ENCODE peak calls at places on chromosomes 3 and 15, in seven cellular contexts. One of them, this sample, is unnamed.

GRCh38 chr3:47617061-47618010 is 38.7 kb upstream of the CSPG5 start:
- DNase-seq in amygdala: no peak
- DNase-seq in right lobe of liver: no peak
- DNase-seq in Panc1: no peak
- DNase-seq in NAMALWA: no peak
- DNase-seq in ELR: peak; percentile 76
- DNase-seq in NCI-H345: no peak
- DNase-seq in this sample: peak; percentile 46

GRCh38 chr15:66483131-66483566 is 14.4 kb downstream of the SNAPC5 start:
- DNase-seq in right lobe of liver: peak; percentile 86
- DNase-seq in Panc1: no peak
- DNase-seq in ELR: peak; percentile 28
- DNase-seq in NAMALWA: no peak
- DNase-seq in NCI-H345: no peak
- DNase-seq in amygdala: no peak
- DNase-seq in this sample: peak; percentile 65

GRCh38 chr3:15798533-15799245 is 910 bp upstream of the ANKRD28 start:
- DNase-seq in right lobe of liver: no peak
- DNase-seq in NCI-H345: no peak
- DNase-seq in Panc1: no peak
- DNase-seq in amygdala: no peak
- DNase-seq in NAMALWA: no peak
- DNase-seq in ELR: no peak
- DNase-seq in this sample: no peak

GRCh38 chr3:36904641-36905040 is 40.2 kb downstream of the TRANK1 start:
- DNase-seq in NCI-H345: no peak
- DNase-seq in ELR: peak; percentile 33
- DNase-seq in right lobe of liver: no peak
- DNase-seq in amygdala: no peak
- DNase-seq in Panc1: no peak
- DNase-seq in NAMALWA: no peak
- DNase-seq in this sample: peak; percentile 30

GRCh38 chr3:99713440-99713839 is 75.0 kb downstream of the COL8A1 start:
- DNase-seq in right lobe of liver: no peak
- DNase-seq in Panc1: no peak
- DNase-seq in amygdala: no peak
- DNase-seq in NCI-H345: no peak
- DNase-seq in ELR: no peak
- DNase-seq in NAMALWA: no peak
- DNase-seq in this sample: peak; percentile 58

GRCh38 chr3:102112706-102113230 is 263.5 kb downstream of the NFKBIZ start:
- DNase-seq in right lobe of liver: no peak
- DNase-seq in Panc1: no peak
- DNase-seq in ELR: no peak
- DNase-seq in NAMALWA: no peak
- DNase-seq in amygdala: no peak
- DNase-seq in NCI-H345: no peak
- DNase-seq in this sample: no peak

GRCh38 chr3:157104928-157105652 is 54.9 kb downstream of the CCNL1 start:
- DNase-seq in Panc1: no peak
- DNase-seq in amygdala: no peak
- DNase-seq in ELR: no peak
- DNase-seq in NCI-H345: peak; percentile 43
- DNase-seq in right lobe of liver: no peak
- DNase-seq in NAMALWA: peak; percentile 66
- DNase-seq in this sample: no peak

GRCh38 chr3:157226173-157226847 is 66.4 kb upstream of the CCNL1 start:
- DNase-seq in NCI-H345: no peak
- DNase-seq in ELR: peak; percentile 49
- DNase-seq in Panc1: no peak
- DNase-seq in right lobe of liver: no peak
- DNase-seq in amygdala: no peak
- DNase-seq in NAMALWA: no peak
- DNase-seq in this sample: peak; percentile 71

GRCh38 chr3:127228866-127229265 is 35.9 kb downstream of the PRR23E start:
- DNase-seq in amygdala: no peak
- DNase-seq in NAMALWA: no peak
- DNase-seq in NCI-H345: no peak
- DNase-seq in right lobe of liver: no peak
- DNase-seq in Panc1: no peak
- DNase-seq in ELR: no peak
- DNase-seq in this sample: no peak

GRCh38 chr3:114809668-114810413 is 337.2 kb downstream of the ZBTB20 start:
- DNase-seq in NCI-H345: no peak
- DNase-seq in Panc1: no peak
- DNase-seq in NAMALWA: peak; percentile 32
- DNase-seq in amygdala: no peak
- DNase-seq in right lobe of liver: peak; percentile 51
- DNase-seq in ELR: peak; percentile 4
- DNase-seq in this sample: peak; percentile 71

GRCh38 chr15:38471974-38472373 is 18.0 kb downstream of the FAM98B start:
- DNase-seq in ELR: peak; percentile 22
- DNase-seq in amygdala: no peak
- DNase-seq in Panc1: no peak
- DNase-seq in NAMALWA: no peak
- DNase-seq in NCI-H345: no peak
- DNase-seq in right lobe of liver: no peak
- DNase-seq in this sample: peak; percentile 66

GRCh38 chr15:91561371-91562100 is 292.0 kb upstream of the SLCO3A1 start:
- DNase-seq in right lobe of liver: no peak
- DNase-seq in amygdala: no peak
- DNase-seq in ELR: peak; percentile 75
- DNase-seq in NCI-H345: no peak
- DNase-seq in NAMALWA: no peak
- DNase-seq in Panc1: no peak
- DNase-seq in this sample: peak; percentile 90

GRCh38 chr3:138696661-138697370 is 88.2 kb downstream of the FAIM start:
- DNase-seq in ELR: no peak
- DNase-seq in amygdala: no peak
- DNase-seq in right lobe of liver: no peak
- DNase-seq in NCI-H345: no peak
- DNase-seq in Panc1: no peak
- DNase-seq in NAMALWA: no peak
- DNase-seq in this sample: peak; percentile 29

GRCh38 chr3:116877968-116878367 is 168.4 kb downstream of the TUSC7 start:
- DNase-seq in ELR: no peak
- DNase-seq in NCI-H345: no peak
- DNase-seq in amygdala: no peak
- DNase-seq in NAMALWA: no peak
- DNase-seq in right lobe of liver: no peak
- DNase-seq in Panc1: no peak
- DNase-seq in this sample: no peak

GRCh38 chr15:81002254-81003022 is 1.7 kb downstream of the TLNRD1 start:
- DNase-seq in Panc1: no peak
- DNase-seq in amygdala: no peak
- DNase-seq in right lobe of liver: peak; percentile 36
- DNase-seq in NAMALWA: no peak
- DNase-seq in ELR: peak; percentile 45
- DNase-seq in NCI-H345: no peak
- DNase-seq in this sample: peak; percentile 39

GRCh38 chr3:52005571-52005986 is 9.9 kb upstream of the RPL29 start:
- DNase-seq in NCI-H345: peak; percentile 55
- DNase-seq in right lobe of liver: peak; percentile 59
- DNase-seq in ELR: peak; percentile 48
- DNase-seq in NAMALWA: no peak
- DNase-seq in Panc1: no peak
- DNase-seq in amygdala: peak; percentile 47
- DNase-seq in this sample: peak; percentile 41

GRCh38 chr3:165158011-165158410 is 38.2 kb downstream of the SLITRK3 start:
- DNase-seq in ELR: no peak
- DNase-seq in amygdala: no peak
- DNase-seq in NAMALWA: no peak
- DNase-seq in right lobe of liver: no peak
- DNase-seq in NCI-H345: no peak
- DNase-seq in Panc1: no peak
- DNase-seq in this sample: no peak

GRCh38 chr3:65968996-65969395 is 69.7 kb downstream of the MAGI1 start:
- DNase-seq in right lobe of liver: no peak
- DNase-seq in amygdala: no peak
- DNase-seq in Panc1: no peak
- DNase-seq in NAMALWA: no peak
- DNase-seq in NCI-H345: no peak
- DNase-seq in ELR: no peak
- DNase-seq in this sample: no peak

GRCh38 chr15:99434506-99435137 is 131.2 kb upstream of the MEF2A start:
- DNase-seq in Panc1: no peak
- DNase-seq in NCI-H345: no peak
- DNase-seq in amygdala: no peak
- DNase-seq in ELR: no peak
- DNase-seq in NAMALWA: no peak
- DNase-seq in right lobe of liver: no peak
- DNase-seq in this sample: no peak

GRCh38 chr3:46133285-46133684 is 74.8 kb downstream of the CCR1 start:
- DNase-seq in right lobe of liver: no peak
- DNase-seq in amygdala: no peak
- DNase-seq in NAMALWA: no peak
- DNase-seq in Panc1: no peak
- DNase-seq in ELR: no peak
- DNase-seq in NCI-H345: no peak
- DNase-seq in this sample: no peak

GRCh38 chr3:4986175-4986610 is 7.0 kb downstream of the BHLHE40 start:
- DNase-seq in NCI-H345: no peak
- DNase-seq in right lobe of liver: no peak
- DNase-seq in ELR: peak; percentile 34
- DNase-seq in Panc1: no peak
- DNase-seq in NAMALWA: no peak
- DNase-seq in amygdala: no peak
- DNase-seq in this sample: no peak

GRCh38 chr3:179036226-179036625 is 35.4 kb downstream of the ZMAT3 start:
- DNase-seq in ELR: peak; percentile 44
- DNase-seq in right lobe of liver: no peak
- DNase-seq in NAMALWA: no peak
- DNase-seq in amygdala: no peak
- DNase-seq in Panc1: no peak
- DNase-seq in NCI-H345: no peak
- DNase-seq in this sample: peak; percentile 60

GRCh38 chr15:71374607-71375352 is 259.5 kb downstream of the THSD4 start:
- DNase-seq in right lobe of liver: no peak
- DNase-seq in amygdala: no peak
- DNase-seq in ELR: peak; percentile 66
- DNase-seq in Panc1: no peak
- DNase-seq in NAMALWA: no peak
- DNase-seq in NCI-H345: no peak
- DNase-seq in this sample: peak; percentile 78

GRCh38 chr3:42182555-42182954 is 83.4 kb downstream of the CCK start:
- DNase-seq in NAMALWA: no peak
- DNase-seq in right lobe of liver: no peak
- DNase-seq in amygdala: no peak
- DNase-seq in NCI-H345: no peak
- DNase-seq in Panc1: no peak
- DNase-seq in ELR: no peak
- DNase-seq in this sample: peak; percentile 51

GRCh38 chr3:171317133-171317532 is 143.1 kb downstream of the TNIK start:
- DNase-seq in NAMALWA: no peak
- DNase-seq in NCI-H345: peak; percentile 3
- DNase-seq in Panc1: no peak
- DNase-seq in right lobe of liver: no peak
- DNase-seq in amygdala: peak; percentile 23
- DNase-seq in ELR: no peak
- DNase-seq in this sample: no peak

GRCh38 chr3:170997966-170998913 is 28.3 kb downstream of the SLC2A2 start:
- DNase-seq in amygdala: no peak
- DNase-seq in ELR: peak; percentile 37
- DNase-seq in right lobe of liver: peak; percentile 34
- DNase-seq in Panc1: no peak
- DNase-seq in NCI-H345: no peak
- DNase-seq in NAMALWA: no peak
- DNase-seq in this sample: peak; percentile 64

GRCh38 chr3:66500575-66501482 is at the start of gene LRIG1:
- DNase-seq in NAMALWA: peak; percentile 91
- DNase-seq in NCI-H345: peak; percentile 97
- DNase-seq in right lobe of liver: peak; percentile 100
- DNase-seq in amygdala: peak; percentile 98
- DNase-seq in ELR: peak; percentile 97
- DNase-seq in Panc1: peak; percentile 30
- DNase-seq in this sample: peak; percentile 99

GRCh38 chr3:58640700-58641372 is 25.7 kb downstream of the FAM3D start:
- DNase-seq in Panc1: peak; percentile 20
- DNase-seq in NAMALWA: peak; percentile 61
- DNase-seq in right lobe of liver: peak; percentile 80
- DNase-seq in amygdala: peak; percentile 43
- DNase-seq in NCI-H345: peak; percentile 70
- DNase-seq in ELR: peak; percentile 84
- DNase-seq in this sample: peak; percentile 70

GRCh38 chr3:63910873-63911272 is 1.3 kb downstream of the SCAANT1 start:
- DNase-seq in Panc1: no peak
- DNase-seq in amygdala: no peak
- DNase-seq in NCI-H345: no peak
- DNase-seq in ELR: peak; percentile 61
- DNase-seq in NAMALWA: peak; percentile 34
- DNase-seq in right lobe of liver: no peak
- DNase-seq in this sample: peak; percentile 15

GRCh38 chr15:100082761-100083402 is 258.9 kb downstream of the ADAMTS17 start:
- DNase-seq in right lobe of liver: no peak
- DNase-seq in NCI-H345: no peak
- DNase-seq in ELR: no peak
- DNase-seq in amygdala: no peak
- DNase-seq in NAMALWA: no peak
- DNase-seq in Panc1: no peak
- DNase-seq in this sample: no peak

GRCh38 chr3:31105438-31106077 is 211.1 kb upstream of the GADL1 start:
- DNase-seq in Panc1: peak; percentile 27
- DNase-seq in NCI-H345: no peak
- DNase-seq in right lobe of liver: no peak
- DNase-seq in amygdala: no peak
- DNase-seq in ELR: peak; percentile 97
- DNase-seq in NAMALWA: no peak
- DNase-seq in this sample: peak; percentile 96

GRCh38 chr15:33910741-33911140 is 57.6 kb upstream of the CHRM5 start:
- DNase-seq in amygdala: no peak
- DNase-seq in Panc1: no peak
- DNase-seq in NAMALWA: no peak
- DNase-seq in NCI-H345: no peak
- DNase-seq in ELR: peak; percentile 65
- DNase-seq in right lobe of liver: no peak
- DNase-seq in this sample: peak; percentile 50

GRCh38 chr3:16060945-16061344 is 113.5 kb upstream of the GALNT15 start:
- DNase-seq in Panc1: no peak
- DNase-seq in ELR: peak; percentile 89
- DNase-seq in amygdala: no peak
- DNase-seq in NAMALWA: no peak
- DNase-seq in right lobe of liver: peak; percentile 46
- DNase-seq in NCI-H345: no peak
- DNase-seq in this sample: peak; percentile 96

GRCh38 chr15:31268911-31269784 is 57.5 kb upstream of the KLF13 start:
- DNase-seq in right lobe of liver: no peak
- DNase-seq in NCI-H345: peak; percentile 41
- DNase-seq in ELR: no peak
- DNase-seq in NAMALWA: no peak
- DNase-seq in Panc1: no peak
- DNase-seq in amygdala: no peak
- DNase-seq in this sample: no peak

This sample was measured in iris pigment epithelial cell.